ENCODE peak calls at places on chromosomes 12 and 14, in seven cellular contexts. One of them, this sample, is unnamed.

GRCh38 chr14:89621009-89621421 is 204.0 kb upstream of the FOXN3 start:
- DNase-seq in NCI-H1436: no peak
- DNase-seq in MCF 10A: no peak
- DNase-seq in mesothelial cell of epicardium: no peak
- DNase-seq in iPS-NIHi11: no peak
- DNase-seq in activated T-helper 9 cell treated with anti-CD3 and anti-CD28 coated beads, Interleukin-2, amount 50 U/mL, for 16 hours: peak
- DNase-seq in stimulated activated CD4-positive, alpha-beta T cell treated with anti-CD3 and anti-CD28 coated beads, Interleukin-12 subunit alpha, Interleukin-12 subunit beta, amount 100 ng/mL, for 24 hours: peak
- DNase-seq in this sample: no peak

GRCh38 chr14:32324601-32325000 is 4.5 kb upstream of the AKAP6 start:
- DNase-seq in iPS-NIHi11: no peak
- DNase-seq in MCF 10A: no peak
- DNase-seq in activated T-helper 9 cell treated with anti-CD3 and anti-CD28 coated beads, Interleukin-2, amount 50 U/mL, for 16 hours: no peak
- DNase-seq in mesothelial cell of epicardium: no peak
- DNase-seq in stimulated activated CD4-positive, alpha-beta T cell treated with anti-CD3 and anti-CD28 coated beads, Interleukin-12 subunit alpha, Interleukin-12 subunit beta, amount 100 ng/mL, for 24 hours: no peak
- DNase-seq in NCI-H1436: no peak
- DNase-seq in this sample: no peak

GRCh38 chr12:32502693-32503510 is 103.5 kb downstream of the FGD4 start:
- DNase-seq in stimulated activated CD4-positive, alpha-beta T cell treated with anti-CD3 and anti-CD28 coated beads, Interleukin-12 subunit alpha, Interleukin-12 subunit beta, amount 100 ng/mL, for 24 hours: no peak
- DNase-seq in mesothelial cell of epicardium: no peak
- DNase-seq in activated T-helper 9 cell treated with anti-CD3 and anti-CD28 coated beads, Interleukin-2, amount 50 U/mL, for 16 hours: no peak
- DNase-seq in MCF 10A: peak
- DNase-seq in NCI-H1436: no peak
- DNase-seq in iPS-NIHi11: no peak
- DNase-seq in this sample: no peak

GRCh38 chr12:104682790-104683279 is 226.1 kb downstream of the CHST11 start:
- DNase-seq in iPS-NIHi11: no peak
- DNase-seq in activated T-helper 9 cell treated with anti-CD3 and anti-CD28 coated beads, Interleukin-2, amount 50 U/mL, for 16 hours: peak
- DNase-seq in MCF 10A: no peak
- DNase-seq in mesothelial cell of epicardium: no peak
- DNase-seq in NCI-H1436: no peak
- DNase-seq in stimulated activated CD4-positive, alpha-beta T cell treated with anti-CD3 and anti-CD28 coated beads, Interleukin-12 subunit alpha, Interleukin-12 subunit beta, amount 100 ng/mL, for 24 hours: peak
- DNase-seq in this sample: peak

GRCh38 chr14:22737052-22737451 is 29.4 kb upstream of the OXA1L start:
- DNase-seq in mesothelial cell of epicardium: no peak
- DNase-seq in iPS-NIHi11: no peak
- DNase-seq in activated T-helper 9 cell treated with anti-CD3 and anti-CD28 coated beads, Interleukin-2, amount 50 U/mL, for 16 hours: no peak
- DNase-seq in NCI-H1436: no peak
- DNase-seq in stimulated activated CD4-positive, alpha-beta T cell treated with anti-CD3 and anti-CD28 coated beads, Interleukin-12 subunit alpha, Interleukin-12 subunit beta, amount 100 ng/mL, for 24 hours: peak
- DNase-seq in MCF 10A: no peak
- DNase-seq in this sample: no peak

GRCh38 chr14:103801459-103801858 is 45.9 kb downstream of the PPP1R13B start:
- DNase-seq in stimulated activated CD4-positive, alpha-beta T cell treated with anti-CD3 and anti-CD28 coated beads, Interleukin-12 subunit alpha, Interleukin-12 subunit beta, amount 100 ng/mL, for 24 hours: no peak
- DNase-seq in NCI-H1436: no peak
- DNase-seq in MCF 10A: peak
- DNase-seq in iPS-NIHi11: no peak
- DNase-seq in activated T-helper 9 cell treated with anti-CD3 and anti-CD28 coated beads, Interleukin-2, amount 50 U/mL, for 16 hours: no peak
- DNase-seq in mesothelial cell of epicardium: no peak
- DNase-seq in this sample: no peak

GRCh38 chr14:80080601-80081000 is 130.7 kb downstream of the DIO2 start:
- DNase-seq in NCI-H1436: no peak
- DNase-seq in mesothelial cell of epicardium: no peak
- DNase-seq in iPS-NIHi11: no peak
- DNase-seq in stimulated activated CD4-positive, alpha-beta T cell treated with anti-CD3 and anti-CD28 coated beads, Interleukin-12 subunit alpha, Interleukin-12 subunit beta, amount 100 ng/mL, for 24 hours: no peak
- DNase-seq in MCF 10A: no peak
- DNase-seq in activated T-helper 9 cell treated with anti-CD3 and anti-CD28 coated beads, Interleukin-2, amount 50 U/mL, for 16 hours: no peak
- DNase-seq in this sample: no peak

GRCh38 chr14:89598548-89599186 is 181.6 kb upstream of the FOXN3 start:
- DNase-seq in mesothelial cell of epicardium: no peak
- DNase-seq in iPS-NIHi11: no peak
- DNase-seq in activated T-helper 9 cell treated with anti-CD3 and anti-CD28 coated beads, Interleukin-2, amount 50 U/mL, for 16 hours: no peak
- DNase-seq in NCI-H1436: no peak
- DNase-seq in stimulated activated CD4-positive, alpha-beta T cell treated with anti-CD3 and anti-CD28 coated beads, Interleukin-12 subunit alpha, Interleukin-12 subunit beta, amount 100 ng/mL, for 24 hours: no peak
- DNase-seq in MCF 10A: peak
- DNase-seq in this sample: no peak

GRCh38 chr12:64931981-64932380 is 107.5 kb downstream of the TBC1D30 start:
- DNase-seq in MCF 10A: no peak
- DNase-seq in iPS-NIHi11: no peak
- DNase-seq in activated T-helper 9 cell treated with anti-CD3 and anti-CD28 coated beads, Interleukin-2, amount 50 U/mL, for 16 hours: no peak
- DNase-seq in stimulated activated CD4-positive, alpha-beta T cell treated with anti-CD3 and anti-CD28 coated beads, Interleukin-12 subunit alpha, Interleukin-12 subunit beta, amount 100 ng/mL, for 24 hours: no peak
- DNase-seq in mesothelial cell of epicardium: no peak
- DNase-seq in NCI-H1436: no peak
- DNase-seq in this sample: no peak

GRCh38 chr12:123427036-123427769 is 9.3 kb downstream of the RILPL2 start:
- DNase-seq in iPS-NIHi11: no peak
- DNase-seq in MCF 10A: no peak
- DNase-seq in stimulated activated CD4-positive, alpha-beta T cell treated with anti-CD3 and anti-CD28 coated beads, Interleukin-12 subunit alpha, Interleukin-12 subunit beta, amount 100 ng/mL, for 24 hours: no peak
- DNase-seq in activated T-helper 9 cell treated with anti-CD3 and anti-CD28 coated beads, Interleukin-2, amount 50 U/mL, for 16 hours: no peak
- DNase-seq in mesothelial cell of epicardium: no peak
- DNase-seq in NCI-H1436: no peak
- DNase-seq in this sample: no peak

GRCh38 chr12:571795-572531 is 91.3 kb downstream of the NINJ2 start:
- DNase-seq in iPS-NIHi11: no peak
- DNase-seq in stimulated activated CD4-positive, alpha-beta T cell treated with anti-CD3 and anti-CD28 coated beads, Interleukin-12 subunit alpha, Interleukin-12 subunit beta, amount 100 ng/mL, for 24 hours: no peak
- DNase-seq in mesothelial cell of epicardium: no peak
- DNase-seq in activated T-helper 9 cell treated with anti-CD3 and anti-CD28 coated beads, Interleukin-2, amount 50 U/mL, for 16 hours: no peak
- DNase-seq in MCF 10A: peak
- DNase-seq in NCI-H1436: no peak
- DNase-seq in this sample: peak

GRCh38 chr14:77151245-77151644 is 9.7 kb upstream of the ZDHHC22 start:
- DNase-seq in iPS-NIHi11: peak
- DNase-seq in stimulated activated CD4-positive, alpha-beta T cell treated with anti-CD3 and anti-CD28 coated beads, Interleukin-12 subunit alpha, Interleukin-12 subunit beta, amount 100 ng/mL, for 24 hours: no peak
- DNase-seq in mesothelial cell of epicardium: no peak
- DNase-seq in MCF 10A: peak
- DNase-seq in NCI-H1436: no peak
- DNase-seq in activated T-helper 9 cell treated with anti-CD3 and anti-CD28 coated beads, Interleukin-2, amount 50 U/mL, for 16 hours: no peak
- DNase-seq in this sample: peak

GRCh38 chr14:69332782-69333395 is 65.2 kb downstream of the ERH start:
- DNase-seq in iPS-NIHi11: no peak
- DNase-seq in MCF 10A: no peak
- DNase-seq in activated T-helper 9 cell treated with anti-CD3 and anti-CD28 coated beads, Interleukin-2, amount 50 U/mL, for 16 hours: no peak
- DNase-seq in NCI-H1436: no peak
- DNase-seq in mesothelial cell of epicardium: no peak
- DNase-seq in stimulated activated CD4-positive, alpha-beta T cell treated with anti-CD3 and anti-CD28 coated beads, Interleukin-12 subunit alpha, Interleukin-12 subunit beta, amount 100 ng/mL, for 24 hours: no peak
- DNase-seq in this sample: no peak

GRCh38 chr12:716506-716905 is 35.9 kb upstream of the WNK1 start:
- DNase-seq in stimulated activated CD4-positive, alpha-beta T cell treated with anti-CD3 and anti-CD28 coated beads, Interleukin-12 subunit alpha, Interleukin-12 subunit beta, amount 100 ng/mL, for 24 hours: peak
- DNase-seq in iPS-NIHi11: no peak
- DNase-seq in NCI-H1436: no peak
- DNase-seq in mesothelial cell of epicardium: no peak
- DNase-seq in MCF 10A: no peak
- DNase-seq in activated T-helper 9 cell treated with anti-CD3 and anti-CD28 coated beads, Interleukin-2, amount 50 U/mL, for 16 hours: peak
- DNase-seq in this sample: no peak

GRCh38 chr12:98578821-98579220 is 14.7 kb upstream of the SLC25A3 start:
- DNase-seq in mesothelial cell of epicardium: no peak
- DNase-seq in MCF 10A: peak
- DNase-seq in stimulated activated CD4-positive, alpha-beta T cell treated with anti-CD3 and anti-CD28 coated beads, Interleukin-12 subunit alpha, Interleukin-12 subunit beta, amount 100 ng/mL, for 24 hours: no peak
- DNase-seq in iPS-NIHi11: no peak
- DNase-seq in NCI-H1436: no peak
- DNase-seq in activated T-helper 9 cell treated with anti-CD3 and anti-CD28 coated beads, Interleukin-2, amount 50 U/mL, for 16 hours: no peak
- DNase-seq in this sample: peak

GRCh38 chr12:25272937-25273526 is 22.3 kb upstream of the KRAS start:
- DNase-seq in activated T-helper 9 cell treated with anti-CD3 and anti-CD28 coated beads, Interleukin-2, amount 50 U/mL, for 16 hours: no peak
- DNase-seq in iPS-NIHi11: no peak
- DNase-seq in NCI-H1436: no peak
- DNase-seq in mesothelial cell of epicardium: no peak
- DNase-seq in MCF 10A: no peak
- DNase-seq in stimulated activated CD4-positive, alpha-beta T cell treated with anti-CD3 and anti-CD28 coated beads, Interleukin-12 subunit alpha, Interleukin-12 subunit beta, amount 100 ng/mL, for 24 hours: no peak
- DNase-seq in this sample: no peak

GRCh38 chr14:58919262-58919661 is 269.2 kb upstream of the DAAM1 start:
- DNase-seq in NCI-H1436: peak
- DNase-seq in MCF 10A: no peak
- DNase-seq in mesothelial cell of epicardium: no peak
- DNase-seq in iPS-NIHi11: no peak
- DNase-seq in stimulated activated CD4-positive, alpha-beta T cell treated with anti-CD3 and anti-CD28 coated beads, Interleukin-12 subunit alpha, Interleukin-12 subunit beta, amount 100 ng/mL, for 24 hours: no peak
- DNase-seq in activated T-helper 9 cell treated with anti-CD3 and anti-CD28 coated beads, Interleukin-2, amount 50 U/mL, for 16 hours: no peak
- DNase-seq in this sample: no peak

GRCh38 chr14:48023881-48024280 is 348.5 kb upstream of the MDGA2 start:
- DNase-seq in activated T-helper 9 cell treated with anti-CD3 and anti-CD28 coated beads, Interleukin-2, amount 50 U/mL, for 16 hours: no peak
- DNase-seq in mesothelial cell of epicardium: no peak
- DNase-seq in iPS-NIHi11: no peak
- DNase-seq in stimulated activated CD4-positive, alpha-beta T cell treated with anti-CD3 and anti-CD28 coated beads, Interleukin-12 subunit alpha, Interleukin-12 subunit beta, amount 100 ng/mL, for 24 hours: no peak
- DNase-seq in NCI-H1436: no peak
- DNase-seq in MCF 10A: peak
- DNase-seq in this sample: no peak

GRCh38 chr14:28952707-28953106 is 186.1 kb downstream of the FOXG1 start:
- DNase-seq in NCI-H1436: no peak
- DNase-seq in iPS-NIHi11: no peak
- DNase-seq in activated T-helper 9 cell treated with anti-CD3 and anti-CD28 coated beads, Interleukin-2, amount 50 U/mL, for 16 hours: no peak
- DNase-seq in MCF 10A: no peak
- DNase-seq in stimulated activated CD4-positive, alpha-beta T cell treated with anti-CD3 and anti-CD28 coated beads, Interleukin-12 subunit alpha, Interleukin-12 subunit beta, amount 100 ng/mL, for 24 hours: no peak
- DNase-seq in mesothelial cell of epicardium: no peak
- DNase-seq in this sample: no peak

GRCh38 chr14:74501135-74501614 is 7.6 kb downstream of the ISCA2 start:
- DNase-seq in activated T-helper 9 cell treated with anti-CD3 and anti-CD28 coated beads, Interleukin-2, amount 50 U/mL, for 16 hours: no peak
- DNase-seq in mesothelial cell of epicardium: peak
- DNase-seq in iPS-NIHi11: peak
- DNase-seq in stimulated activated CD4-positive, alpha-beta T cell treated with anti-CD3 and anti-CD28 coated beads, Interleukin-12 subunit alpha, Interleukin-12 subunit beta, amount 100 ng/mL, for 24 hours: no peak
- DNase-seq in MCF 10A: peak
- DNase-seq in NCI-H1436: no peak
- DNase-seq in this sample: peak

GRCh38 chr12:53102883-53103807 is at the start of gene SOAT2:
- DNase-seq in mesothelial cell of epicardium: no peak
- DNase-seq in stimulated activated CD4-positive, alpha-beta T cell treated with anti-CD3 and anti-CD28 coated beads, Interleukin-12 subunit alpha, Interleukin-12 subunit beta, amount 100 ng/mL, for 24 hours: no peak
- DNase-seq in MCF 10A: no peak
- DNase-seq in activated T-helper 9 cell treated with anti-CD3 and anti-CD28 coated beads, Interleukin-2, amount 50 U/mL, for 16 hours: peak
- DNase-seq in NCI-H1436: no peak
- DNase-seq in iPS-NIHi11: peak
- DNase-seq in this sample: peak

GRCh38 chr14:63192085-63192484 is 12.2 kb upstream of the RHOJ start:
- DNase-seq in mesothelial cell of epicardium: no peak
- DNase-seq in stimulated activated CD4-positive, alpha-beta T cell treated with anti-CD3 and anti-CD28 coated beads, Interleukin-12 subunit alpha, Interleukin-12 subunit beta, amount 100 ng/mL, for 24 hours: no peak
- DNase-seq in activated T-helper 9 cell treated with anti-CD3 and anti-CD28 coated beads, Interleukin-2, amount 50 U/mL, for 16 hours: no peak
- DNase-seq in NCI-H1436: no peak
- DNase-seq in MCF 10A: no peak
- DNase-seq in iPS-NIHi11: no peak
- DNase-seq in this sample: no peak

GRCh38 chr14:72888636-72889201 is 5.2 kb downstream of the DPF3 start:
- DNase-seq in NCI-H1436: no peak
- DNase-seq in iPS-NIHi11: no peak
- DNase-seq in mesothelial cell of epicardium: no peak
- DNase-seq in stimulated activated CD4-positive, alpha-beta T cell treated with anti-CD3 and anti-CD28 coated beads, Interleukin-12 subunit alpha, Interleukin-12 subunit beta, amount 100 ng/mL, for 24 hours: no peak
- DNase-seq in MCF 10A: no peak
- DNase-seq in activated T-helper 9 cell treated with anti-CD3 and anti-CD28 coated beads, Interleukin-2, amount 50 U/mL, for 16 hours: no peak
- DNase-seq in this sample: peak

GRCh38 chr12:105334568-105334967 is 4.1 kb downstream of the C12orf75 start:
- DNase-seq in activated T-helper 9 cell treated with anti-CD3 and anti-CD28 coated beads, Interleukin-2, amount 50 U/mL, for 16 hours: no peak
- DNase-seq in iPS-NIHi11: no peak
- DNase-seq in stimulated activated CD4-positive, alpha-beta T cell treated with anti-CD3 and anti-CD28 coated beads, Interleukin-12 subunit alpha, Interleukin-12 subunit beta, amount 100 ng/mL, for 24 hours: no peak
- DNase-seq in MCF 10A: no peak
- DNase-seq in mesothelial cell of epicardium: no peak
- DNase-seq in NCI-H1436: no peak
- DNase-seq in this sample: no peak

GRCh38 chr14:35965425-35965824 is 139.3 kb downstream of the BRMS1L start:
- DNase-seq in MCF 10A: no peak
- DNase-seq in iPS-NIHi11: no peak
- DNase-seq in activated T-helper 9 cell treated with anti-CD3 and anti-CD28 coated beads, Interleukin-2, amount 50 U/mL, for 16 hours: no peak
- DNase-seq in mesothelial cell of epicardium: no peak
- DNase-seq in stimulated activated CD4-positive, alpha-beta T cell treated with anti-CD3 and anti-CD28 coated beads, Interleukin-12 subunit alpha, Interleukin-12 subunit beta, amount 100 ng/mL, for 24 hours: no peak
- DNase-seq in NCI-H1436: no peak
- DNase-seq in this sample: no peak

GRCh38 chr12:121038861-121039654 is at the start of gene OASL:
- DNase-seq in iPS-NIHi11: no peak
- DNase-seq in NCI-H1436: no peak
- DNase-seq in activated T-helper 9 cell treated with anti-CD3 and anti-CD28 coated beads, Interleukin-2, amount 50 U/mL, for 16 hours: peak
- DNase-seq in stimulated activated CD4-positive, alpha-beta T cell treated with anti-CD3 and anti-CD28 coated beads, Interleukin-12 subunit alpha, Interleukin-12 subunit beta, amount 100 ng/mL, for 24 hours: peak
- DNase-seq in mesothelial cell of epicardium: no peak
- DNase-seq in MCF 10A: peak
- DNase-seq in this sample: no peak

GRCh38 chr12:121181181-121181580 is 28.7 kb upstream of the P2RX4 start:
- DNase-seq in iPS-NIHi11: no peak
- DNase-seq in NCI-H1436: no peak
- DNase-seq in mesothelial cell of epicardium: no peak
- DNase-seq in MCF 10A: peak
- DNase-seq in stimulated activated CD4-positive, alpha-beta T cell treated with anti-CD3 and anti-CD28 coated beads, Interleukin-12 subunit alpha, Interleukin-12 subunit beta, amount 100 ng/mL, for 24 hours: no peak
- DNase-seq in activated T-helper 9 cell treated with anti-CD3 and anti-CD28 coated beads, Interleukin-2, amount 50 U/mL, for 16 hours: no peak
- DNase-seq in this sample: no peak

GRCh38 chr12:71641390-71641789 is 22.3 kb downstream of the ZFC3H1 start:
- DNase-seq in iPS-NIHi11: no peak
- DNase-seq in MCF 10A: no peak
- DNase-seq in stimulated activated CD4-positive, alpha-beta T cell treated with anti-CD3 and anti-CD28 coated beads, Interleukin-12 subunit alpha, Interleukin-12 subunit beta, amount 100 ng/mL, for 24 hours: no peak
- DNase-seq in NCI-H1436: no peak
- DNase-seq in mesothelial cell of epicardium: no peak
- DNase-seq in activated T-helper 9 cell treated with anti-CD3 and anti-CD28 coated beads, Interleukin-2, amount 50 U/mL, for 16 hours: no peak
- DNase-seq in this sample: no peak

GRCh38 chr14:92747701-92748258 is 647 bp downstream of the LGMN start:
- DNase-seq in iPS-NIHi11: no peak
- DNase-seq in mesothelial cell of epicardium: no peak
- DNase-seq in stimulated activated CD4-positive, alpha-beta T cell treated with anti-CD3 and anti-CD28 coated beads, Interleukin-12 subunit alpha, Interleukin-12 subunit beta, amount 100 ng/mL, for 24 hours: no peak
- DNase-seq in MCF 10A: peak
- DNase-seq in NCI-H1436: no peak
- DNase-seq in activated T-helper 9 cell treated with anti-CD3 and anti-CD28 coated beads, Interleukin-2, amount 50 U/mL, for 16 hours: no peak
- DNase-seq in this sample: peak

This sample was measured in endodermal cell.